ENCODE peak calls at places on chromosome 4, in seven cellular contexts. Y is colonic mucosa, M is IMR-90, Q is endodermal cell, T is HepG2, X is heart left ventricle, Z is small intestine. L is an unnamed sample. For H3K36me3 and H3K27me3, the result is how much of the 10 kb centered on the place peaks cover.

GRCh38 chr4:46258436-46258835 is 131.5 kb downstream of the GABRA2 start:
- DNase-seq in Y (no peak), M (no peak), Q (no peak), T (no peak), X (no peak), Z (no peak), L (no peak)

GRCh38 chr4:39706334-39706733 is 8.4 kb downstream of the UBE2K start:
- DNase-seq in Y (peak), M (peak), Q (no peak), T (peak), X (peak), Z (peak), L (peak)

GRCh38 chr4:39715788-39716187 is 17.9 kb downstream of the UBE2K start:
- DNase-seq in Y (no peak), M (no peak), Q (no peak), T (no peak), X (no peak), Z (no peak), L (no peak)

GRCh38 chr4:101348367-101348827 is 1.1 kb upstream of the PPP3CA start:
- DNase-seq in Y (peak), M (peak), Q (no peak), T (no peak), X (no peak), Z (peak), L (no peak)

GRCh38 chr4:31660916-31661315 is 940.7 kb downstream of the PCDH7 start:
- DNase-seq in Y (no peak), M (no peak), Q (no peak), T (no peak), X (no peak), Z (no peak), L (no peak)

GRCh38 chr4:41718907-41719306 is 29.6 kb downstream of the PHOX2B start:
- DNase-seq in Y (no peak), M (peak), Q (no peak), T (no peak), X (no peak), Z (no peak), L (no peak)

GRCh38 chr4:54332577-54332976 is 103.5 kb downstream of the PDGFRA start:
- DNase-seq in Y (no peak), M (no peak), Q (no peak), T (no peak), X (no peak), Z (no peak), L (no peak)

GRCh38 chr4:71872767-71873422 is 89.0 kb upstream of the GC start:
- DNase-seq in Y (no peak), M (no peak), Q (no peak), T (no peak), X (no peak), Z (no peak), L (no peak)

GRCh38 chr4:163495900-163496299 is 1.4 kb downstream of the TMA16 start:
- DNase-seq in Y (no peak), M (no peak), Q (no peak), T (no peak), X (no peak), Z (peak), L (no peak)

GRCh38 chr4:123896446-123897071 is 500.0 kb downstream of the SPRY1 start:
- DNase-seq in Y (no peak), M (no peak), Q (no peak), T (no peak), X (no peak), Z (no peak), L (peak)

DNA sequence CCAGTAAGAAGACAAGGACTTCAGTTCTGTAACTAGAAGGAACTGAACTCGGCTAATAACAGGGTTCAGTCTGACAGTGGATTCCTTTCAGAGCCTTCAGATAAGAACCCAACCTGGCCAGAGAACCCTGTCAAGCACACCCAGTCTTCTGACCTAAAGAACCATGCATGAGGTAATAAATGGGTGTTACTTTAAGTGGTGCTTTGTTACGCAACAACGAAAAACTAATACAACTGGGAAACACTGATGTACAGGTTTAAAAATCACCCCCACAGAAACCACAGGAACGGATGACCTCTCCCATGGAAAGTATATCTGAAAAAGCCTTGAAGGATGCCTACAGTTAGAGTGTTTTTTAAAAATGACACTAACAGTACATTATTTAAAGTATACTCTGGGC is 94.5 kb downstream of the PAPSS1 start:
- DNase-seq in Y (no peak), M (no peak), Q (no peak), T (no peak), X (no peak), Z (peak), L (no peak)
- H3K4me3 ChIP-seq in Y (no peak), M (no peak), Q (no peak), T (no peak), X (no peak), Z (no peak), L (no peak)

GRCh38 chr4:899556-899906 is 32.6 kb downstream of the GAK start:
- DNase-seq in Y (no peak), M (no peak), Q (no peak), T (no peak), X (no peak), Z (no peak), L (no peak)

GRCh38 chr4:898869-899555 is 33.1 kb downstream of the GAK start:
- DNase-seq in Y (no peak), M (no peak), Q (no peak), T (no peak), X (peak), Z (no peak), L (no peak)

GRCh38 chr4:901192-901910 is 30.8 kb downstream of the GAK start:
- DNase-seq in Y (no peak), M (no peak), Q (no peak), T (no peak), X (peak), Z (no peak), L (no peak)

GRCh38 chr4:900073-900472 is 32.0 kb downstream of the GAK start:
- DNase-seq in Y (no peak), M (no peak), Q (no peak), T (no peak), X (no peak), Z (no peak), L (no peak)

DNA sequence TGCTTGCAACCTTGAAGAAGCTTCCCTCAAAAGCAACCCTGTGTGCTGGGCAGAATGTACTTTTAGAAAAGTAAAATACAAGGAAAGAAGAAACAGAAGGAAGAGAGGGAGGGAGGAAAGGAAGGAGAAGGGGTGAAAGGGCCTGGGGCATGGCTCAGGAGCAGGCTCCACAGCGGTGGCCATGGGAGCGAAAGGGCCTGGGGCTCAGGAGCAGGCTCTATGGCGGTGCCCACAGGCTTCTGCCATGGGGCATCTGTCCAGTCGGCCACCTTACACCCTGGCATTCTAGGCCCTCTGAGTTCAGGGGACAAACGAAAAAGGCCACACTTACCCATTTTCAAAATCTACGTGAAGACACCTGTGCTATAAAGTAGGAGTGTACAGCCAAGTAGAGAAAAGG is 31.4 kb downstream of the GAK start:
- DNase-seq in Y (no peak), M (no peak), Q (no peak), T (no peak), X (no peak), Z (no peak), L (no peak)
- H3K36me3 ChIP-seq in Y (under half), M (under half), Q (under half), T (under half), X (half or more), Z (under half), L (under half)

GRCh38 chr4:105895324-105895608 is at the start of gene NPNT:
- DNase-seq in Y (no peak), M (no peak), Q (peak), T (no peak), X (peak), Z (peak), L (peak)
- H3K27me3 ChIP-seq in Y (under half), M (under half), Q (half or more), T (under half), X (under half), Z (under half), L (under half)

DNA sequence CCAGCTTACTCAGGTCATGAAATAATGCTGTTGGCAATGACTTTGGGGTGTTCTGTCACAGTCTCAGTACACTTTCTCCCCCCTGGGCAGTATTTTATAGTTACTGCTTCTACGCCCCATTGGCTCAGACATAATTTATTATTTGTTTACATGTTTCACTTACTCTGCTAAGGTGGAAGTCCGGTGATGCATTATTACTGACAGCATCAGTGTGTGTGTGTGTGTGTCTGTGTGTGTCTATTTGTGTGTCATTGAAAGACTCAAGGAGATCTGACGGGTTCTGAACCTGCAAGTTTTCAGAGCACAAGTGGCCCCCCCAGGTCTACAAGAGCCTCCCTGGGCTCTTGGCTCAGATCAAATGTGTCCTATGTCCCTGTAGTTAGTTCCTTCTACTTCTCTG is 283.5 kb upstream of the GATB start:
- DNase-seq in Y (no peak), M (peak), Q (no peak), T (no peak), X (no peak), Z (no peak), L (no peak)
- H3K4me3 ChIP-seq in Y (no peak), M (no peak), Q (no peak), T (no peak), X (no peak), Z (no peak), L (no peak)

DNA sequence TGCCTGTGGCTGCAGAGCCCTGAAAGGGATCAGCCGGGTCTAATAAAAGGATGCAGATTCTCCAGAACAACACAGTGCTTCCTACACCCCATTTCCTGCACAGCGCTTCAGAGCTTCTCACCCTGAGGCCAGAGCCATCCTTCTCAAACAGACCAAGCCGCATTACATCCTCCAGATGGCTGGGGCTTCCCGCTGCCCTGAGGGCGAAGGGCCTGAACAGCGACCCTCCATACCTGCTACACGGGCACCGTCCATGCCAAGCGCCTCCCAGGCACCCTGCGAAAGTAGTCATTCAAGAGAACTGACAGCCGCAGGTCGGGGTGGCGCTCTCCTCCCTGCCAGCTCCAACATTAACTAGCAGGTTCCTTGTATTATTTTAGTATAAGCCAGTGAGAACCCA is 36.5 kb downstream of the ACOX3 start:
- DNase-seq in Y (no peak), M (no peak), Q (no peak), T (no peak), X (no peak), Z (no peak), L (no peak)
- H3K36me3 ChIP-seq in Y (under half), M (under half), Q (half or more), T (under half), X (under half), Z (under half), L (under half)

DNA sequence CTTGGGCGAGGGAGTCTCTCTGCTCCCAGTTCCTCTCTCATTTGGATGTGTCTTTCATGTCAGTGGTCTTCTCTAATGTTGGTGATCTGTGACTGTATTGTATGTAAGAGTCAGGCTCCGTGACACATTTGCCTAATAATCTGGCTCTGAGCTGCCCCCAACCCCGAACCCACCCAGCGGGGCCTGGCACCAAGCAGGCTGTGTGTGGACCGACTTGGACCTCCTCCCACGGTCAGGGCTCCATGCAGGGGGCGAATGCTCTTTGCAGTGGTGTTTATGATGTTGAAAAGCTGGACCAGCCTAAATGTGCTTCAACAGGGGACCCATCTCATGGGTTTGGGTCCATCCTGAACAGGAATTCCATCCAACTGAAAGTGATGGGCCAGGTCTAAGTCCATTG is 47.0 kb upstream of the ADRA2C start:
- DNase-seq in Y (no peak), M (no peak), Q (no peak), T (no peak), X (no peak), Z (no peak), L (no peak)
- H3K27me3 ChIP-seq in Y (under half), M (under half), Q (under half), T (half or more), X (under half), Z (under half), L (under half)

GRCh38 chr4:158033416-158033863 is 139.4 kb downstream of the GASK1B start:
- DNase-seq in Y (no peak), M (peak), Q (no peak), T (peak), X (no peak), Z (peak), L (no peak)
- H3K4me3 ChIP-seq in Y (no peak), M (no peak), Q (no peak), T (no peak), X (no peak), Z (peak), L (no peak)

GRCh38 chr4:128848461-128848860 is 39.0 kb downstream of the JADE1 start:
- DNase-seq in Y (no peak), M (no peak), Q (peak), T (no peak), X (no peak), Z (no peak), L (no peak)

GRCh38 chr4:128841402-128841801 is 31.9 kb downstream of the JADE1 start:
- DNase-seq in Y (no peak), M (no peak), Q (peak), T (no peak), X (no peak), Z (no peak), L (no peak)

GRCh38 chr4:128847074-128847724 is 37.7 kb downstream of the JADE1 start:
- DNase-seq in Y (no peak), M (peak), Q (peak), T (no peak), X (no peak), Z (no peak), L (no peak)

GRCh38 chr4:128846063-128846462 is 36.6 kb downstream of the JADE1 start:
- DNase-seq in Y (no peak), M (no peak), Q (peak), T (no peak), X (no peak), Z (no peak), L (no peak)

DNA sequence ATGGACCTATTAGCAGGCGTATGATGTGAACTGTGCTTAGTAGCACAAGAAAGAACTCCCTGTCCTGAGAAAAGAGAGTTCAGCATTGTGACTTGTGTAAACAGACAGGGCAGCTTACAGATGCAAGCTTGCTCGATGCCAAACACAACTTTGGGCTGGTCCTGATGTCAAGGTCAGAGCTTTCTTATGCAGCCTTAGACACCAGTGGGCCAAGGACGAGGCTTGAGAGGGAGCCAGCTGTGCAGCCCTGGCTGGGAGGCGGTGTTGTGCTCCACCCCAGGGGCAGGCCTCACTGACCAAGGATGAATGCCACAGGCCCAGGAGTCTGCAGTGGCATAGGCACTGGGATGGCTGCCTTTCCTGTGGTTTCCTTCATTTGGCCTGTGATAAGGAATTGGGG is 35.4 kb downstream of the JADE1 start:
- DNase-seq in Y (no peak), M (no peak), Q (peak), T (peak), X (peak), Z (no peak), L (no peak)
- H3K36me3 ChIP-seq in Y (under half), M (half or more), Q (half or more), T (half or more), X (half or more), Z (under half), L (under half)

GRCh38 chr4:151344948-151345347 is 19.5 kb upstream of the SH3D19 start:
- DNase-seq in Y (no peak), M (no peak), Q (no peak), T (no peak), X (no peak), Z (no peak), L (no peak)

GRCh38 chr4:151347490-151347889 is 22.1 kb upstream of the SH3D19 start:
- DNase-seq in Y (no peak), M (no peak), Q (no peak), T (no peak), X (no peak), Z (no peak), L (no peak)

GRCh38 chr4:151347891-151348290 is 22.5 kb upstream of the SH3D19 start:
- DNase-seq in Y (no peak), M (no peak), Q (no peak), T (no peak), X (no peak), Z (peak), L (no peak)
- H3K27me3 ChIP-seq in Y (under half), M (under half), Q (under half), T (under half), X (under half), Z (under half), L (under half)